ENCODE peak calls at places on chromosome 6, in five cellular contexts. Y is upper lobe of right lung, Q is astrocyte, E is left ventricle myocardium inferior, J is keratinocyte. I is an unnamed sample.

GRCh38 chr6:116326392-116326717 is 44.4 kb upstream of the DSE start:
- DNase-seq in Q (peak), J (no peak), Y (no peak), E (no peak), I (no peak)

GRCh38 chr6:30760537-30760936 is 16.2 kb upstream of the IER3 start:
- DNase-seq in Q (no peak), Y (no peak), E (no peak), J (no peak), I (no peak)

GRCh38 chr6:144334150-144334708 is 49.1 kb downstream of the UTRN start:
- DNase-seq in Q (no peak), J (no peak), Y (peak), E (no peak), I (no peak)

GRCh38 chr6:109059591-109060021 is 35.0 kb downstream of the SESN1 start:
- DNase-seq in Q (no peak), Y (no peak), J (no peak), E (no peak), I (peak)

GRCh38 chr6:14876778-14877613 is 368.9 kb upstream of the JARID2 start:
- DNase-seq in J (no peak), E (no peak), Q (peak), Y (no peak), I (peak)

GRCh38 chr6:43838276-43839036 is 68.4 kb downstream of the VEGFA start:
- DNase-seq in J (no peak), Y (no peak), E (peak), Q (peak), I (peak)

GRCh38 chr6:75528423-75528822 is 34.8 kb upstream of the FILIP1 start:
- DNase-seq in E (no peak), J (no peak), Y (no peak), Q (peak), I (no peak)

GRCh38 chr6:54194067-54194466 is 82.8 kb downstream of the MLIP start:
- DNase-seq in Y (no peak), E (no peak), Q (peak), J (peak), I (peak)

GRCh38 chr6:136811261-136811660 is 11.1 kb upstream of the PEX7 start:
- DNase-seq in Q (peak), J (no peak), Y (no peak), E (no peak), I (no peak)

GRCh38 chr6:47733879-47734558 is 35.6 kb downstream of the ADGRF4 start:
- DNase-seq in J (no peak), E (no peak), Y (no peak), Q (no peak), I (no peak)

GRCh38 chr6:96878101-96878500 is 19.6 kb downstream of the NDUFAF4 start:
- DNase-seq in E (no peak), Y (no peak), Q (peak), J (no peak), I (no peak)

GRCh38 chr6:111484655-111484974 is 1.6 kb upstream of the REV3L start:
- DNase-seq in J (no peak), Y (no peak), Q (no peak), E (no peak), I (no peak)

GRCh38 chr6:13624871-13625288 is 9.7 kb downstream of the NOL7 start:
- DNase-seq in Q (no peak), Y (no peak), E (no peak), J (no peak), I (peak)

GRCh38 chr6:158784505-158784904 is 34.7 kb downstream of the EZR start:
- DNase-seq in Q (peak), E (no peak), J (peak), Y (no peak), I (peak)

GRCh38 chr6:112468359-112468758 is 121.2 kb downstream of the RFPL4B start:
- DNase-seq in Y (no peak), E (no peak), Q (peak), J (peak), I (peak)

GRCh38 chr6:29752451-29753308 is 29.4 kb downstream of the HLA-F start:
- DNase-seq in J (peak), E (peak), Q (peak), Y (peak), I (peak)

GRCh38 chr6:135440087-135440792 is 57.3 kb downstream of the AHI1 start:
- DNase-seq in E (no peak), Y (no peak), J (no peak), Q (peak), I (no peak)

GRCh38 chr6:90599151-90599550 is 12.3 kb upstream of the MAP3K7 start:
- DNase-seq in E (no peak), J (no peak), Q (no peak), Y (no peak), I (no peak)

GRCh38 chr6:136763255-136763654 is 29.0 kb downstream of the MAP3K5 start:
- DNase-seq in Q (no peak), Y (no peak), E (no peak), J (no peak), I (no peak)

GRCh38 chr6:170198298-170198697 is 92.6 kb downstream of the DLL1 start:
- DNase-seq in E (no peak), J (no peak), Q (peak), Y (no peak), I (no peak)

GRCh38 chr6:111727041-111727440 is 121.4 kb upstream of the TRAF3IP2 start:
- DNase-seq in E (no peak), Q (peak), Y (no peak), J (no peak), I (no peak)

DNA sequence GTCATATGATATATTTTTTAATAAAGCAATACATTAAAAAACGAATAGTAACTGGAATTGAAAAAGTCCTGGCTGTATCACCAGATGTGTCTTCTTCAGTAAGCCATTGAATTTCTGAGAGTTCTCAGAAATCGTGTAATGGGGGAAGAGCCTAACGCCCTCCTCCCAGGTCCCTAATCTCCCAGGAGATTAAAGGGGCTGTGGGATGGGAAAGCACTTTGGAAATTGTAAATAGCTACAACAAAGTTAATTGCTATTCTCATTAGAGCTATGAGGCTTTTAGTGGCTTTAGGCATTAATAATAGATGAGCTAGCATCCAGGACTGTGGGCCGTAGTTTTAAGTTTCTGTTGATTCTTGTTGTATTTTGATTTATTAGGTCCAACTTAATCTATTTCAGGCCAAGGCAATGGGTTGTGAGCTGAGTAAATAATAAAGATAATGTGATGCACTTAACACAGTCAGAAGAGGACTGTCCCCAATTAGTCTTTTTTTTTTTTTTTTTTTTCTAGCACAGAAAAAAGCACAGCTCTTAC is 67.6 kb downstream of the ANKRD6 start:
- DNase-seq in J (no peak), Y (no peak), Q (no peak), E (no peak), I (no peak)
- TF ChIP-seq CTCF in J (no peak), Y (no peak), Q (no peak), E (no peak), I (no peak)

GRCh38 chr6:38833320-38833719 is 118.2 kb downstream of the DNAH8 start:
- DNase-seq in Y (no peak), Q (no peak), J (no peak), E (no peak), I (no peak)
- H3K27ac ChIP-seq in Y (no peak), Q (no peak), J (no peak), E (no peak), I (no peak)

GRCh38 chr6:72757048-72757447 is 135.2 kb downstream of the KCNQ5 start:
- DNase-seq in J (no peak), Y (no peak), E (no peak), Q (no peak), I (no peak)

GRCh38 chr6:72758901-72759300 is 137.0 kb downstream of the KCNQ5 start:
- DNase-seq in Q (no peak), J (no peak), Y (no peak), E (no peak), I (no peak)

GRCh38 chr6:72757926-72758325 is 136.1 kb downstream of the KCNQ5 start:
- DNase-seq in Q (no peak), E (no peak), J (no peak), Y (no peak), I (no peak)

GRCh38 chr6:72761767-72762166 is 139.9 kb downstream of the KCNQ5 start:
- DNase-seq in Y (no peak), J (no peak), Q (no peak), E (no peak), I (no peak)

GRCh38 chr6:72760130-72760793 is 138.4 kb downstream of the KCNQ5 start:
- DNase-seq in E (no peak), Q (peak), J (no peak), Y (no peak), I (peak)
- H3K4me3 ChIP-seq in E (no peak), Q (no peak), J (no peak), Y (no peak), I (no peak)

DNA sequence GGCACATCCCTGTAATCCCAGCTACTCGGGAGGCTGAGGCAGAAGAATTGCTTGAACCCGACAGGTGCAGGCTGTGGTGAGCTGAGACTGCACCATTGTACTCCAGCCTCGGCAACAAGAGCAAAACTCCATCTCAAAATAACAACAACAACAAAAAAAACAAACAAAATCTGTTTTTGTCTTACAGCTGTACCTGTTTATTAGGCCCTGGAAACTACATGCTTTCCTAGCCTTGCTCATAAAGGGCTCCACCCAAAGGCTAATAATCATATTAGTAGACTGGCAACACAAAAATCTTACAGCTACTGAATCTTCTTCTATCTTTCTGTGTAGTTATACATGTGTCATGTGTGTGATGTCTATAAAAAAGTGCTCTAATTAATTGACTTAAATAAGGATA is 503.9 kb upstream of the EYS start:
- DNase-seq in Y (no peak), J (no peak), Q (no peak), E (no peak), I (no peak)
- TF ChIP-seq CTCF in Y (no peak), J (no peak), Q (no peak), E (no peak), I (no peak)

GRCh38 chr6:53043626-53044025 is 21.6 kb upstream of the FBXO9 start:
- DNase-seq in E (no peak), J (no peak), Q (peak), Y (no peak), I (no peak)
- H3K27ac ChIP-seq in E (peak), J (no peak), Q (peak), Y (no peak), I (peak)

DNA sequence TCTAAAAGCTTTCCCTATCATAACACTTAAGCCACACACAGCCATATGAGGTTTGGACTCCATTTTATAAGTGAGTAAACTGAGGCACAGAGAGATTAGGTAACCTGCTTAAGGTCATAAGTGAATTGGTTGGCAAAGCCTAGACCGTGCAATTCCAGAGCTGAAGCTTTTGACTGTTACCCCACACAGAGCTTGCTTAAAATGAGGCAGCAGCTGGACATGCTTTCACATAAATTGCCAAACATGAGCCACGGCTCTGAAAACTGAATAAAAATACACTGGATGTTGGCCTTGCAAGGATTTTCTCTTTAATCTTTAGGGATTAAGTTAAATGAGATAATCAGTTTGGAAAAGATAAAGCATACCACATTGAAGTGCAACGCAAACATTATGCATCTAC is 2.5 kb downstream of the RIPOR2 start:
- DNase-seq in J (no peak), Q (no peak), E (no peak), Y (no peak), I (no peak)
- H3K4me3 ChIP-seq in J (no peak), Q (no peak), E (no peak), Y (peak), I (no peak)

GRCh38 chr6:23656257-23656731 is 469.7 kb upstream of the NRSN1 start:
- DNase-seq in J (no peak), E (no peak), Q (peak), Y (no peak), I (no peak)

GRCh38 chr6:23655502-23655901 is 470.5 kb upstream of the NRSN1 start:
- DNase-seq in Q (no peak), E (no peak), J (no peak), Y (no peak), I (no peak)

GRCh38 chr6:23661549-23661948 is 464.5 kb upstream of the NRSN1 start:
- DNase-seq in E (no peak), Q (no peak), Y (no peak), J (no peak), I (no peak)

GRCh38 chr6:23656826-23657225 is 469.2 kb upstream of the NRSN1 start:
- DNase-seq in J (no peak), Q (no peak), E (no peak), Y (no peak), I (no peak)

DNA sequence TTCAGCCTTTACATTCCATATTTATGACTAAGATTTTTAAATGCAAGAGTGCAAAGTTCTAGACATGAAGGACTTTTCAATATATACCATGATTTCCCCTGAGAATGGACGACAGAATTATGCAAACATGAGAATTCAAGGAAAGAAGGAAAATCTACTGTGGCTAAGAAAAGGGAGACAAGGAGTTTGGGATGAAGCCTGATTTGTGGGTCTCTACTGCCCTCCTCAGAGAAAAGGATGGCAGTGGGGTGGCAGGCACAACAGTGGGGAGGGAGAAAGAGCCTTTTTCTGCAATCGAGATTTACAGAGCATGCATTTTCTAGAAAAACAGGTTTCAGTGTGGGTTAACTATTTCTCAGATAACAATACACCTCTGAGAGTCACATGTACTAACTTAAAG is 466.9 kb upstream of the NRSN1 start:
- DNase-seq in J (no peak), E (no peak), Q (no peak), Y (no peak), I (peak)
- TF ChIP-seq CTCF in J (peak), E (peak), Q (peak), Y (peak), I (peak)

DNA sequence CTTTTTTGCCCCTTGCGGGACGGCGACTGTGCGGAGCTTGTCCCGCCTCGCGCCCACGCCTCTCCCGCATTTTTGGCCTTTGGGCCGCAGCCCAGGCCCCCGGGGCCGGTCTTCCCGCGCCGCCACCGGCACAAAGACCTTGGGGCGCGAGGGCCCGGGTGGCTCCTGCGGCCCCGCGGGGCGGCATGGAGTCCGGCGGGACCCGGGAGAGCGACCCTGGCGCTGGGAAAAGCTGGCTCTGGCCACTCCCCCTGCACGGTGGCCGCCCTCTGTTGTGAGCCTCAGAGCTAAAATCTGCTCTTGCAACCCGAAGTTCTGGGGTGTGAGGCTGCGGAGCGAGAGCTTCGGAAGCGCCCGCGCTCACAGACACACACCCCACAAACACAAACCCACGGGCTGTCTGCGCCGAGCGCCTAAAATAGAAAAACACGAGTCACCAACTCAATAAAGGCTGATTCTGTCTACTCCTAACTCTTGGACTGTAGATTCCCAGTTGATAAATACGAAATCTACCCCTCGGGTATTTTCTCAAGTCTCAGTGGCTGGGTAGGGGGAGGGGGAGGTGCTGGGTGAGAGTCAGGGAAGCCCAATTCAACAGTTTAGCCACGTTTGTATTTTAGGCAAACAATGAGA is 496 bp upstream of the BEND3 start:
- DNase-seq in J (no peak), E (no peak), Q (no peak), Y (peak), I (peak)
- H3K27ac ChIP-seq in J (peak), E (peak), Q (no peak), Y (peak), I (no peak)

GRCh38 chr6:147765541-147765940 is 257.1 kb downstream of the SAMD5 start:
- DNase-seq in J (no peak), Y (no peak), Q (no peak), E (no peak), I (no peak)
- H3K4me3 ChIP-seq in J (no peak), Y (no peak), Q (no peak), E (no peak), I (no peak)

DNA sequence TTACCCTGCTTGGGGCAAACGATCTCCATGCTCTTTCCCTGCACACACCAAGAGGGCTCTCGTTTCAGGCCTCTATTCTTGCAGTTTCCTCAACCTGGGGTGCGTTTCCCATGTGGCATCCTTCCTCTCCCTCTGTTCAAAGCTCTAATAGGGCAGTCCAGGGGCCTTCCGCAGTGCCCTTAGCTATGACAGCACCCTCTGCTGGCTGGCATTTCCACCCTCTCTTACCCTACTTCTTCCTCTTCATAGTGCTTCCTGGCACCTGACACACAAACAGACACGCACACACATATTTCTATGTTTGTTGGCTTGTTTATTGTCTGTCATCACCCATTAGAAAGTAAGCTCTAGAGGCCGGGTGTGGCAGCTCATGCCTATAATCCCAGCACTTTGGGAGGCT is 294.0 kb downstream of the CLIC5 start:
- DNase-seq in Y (no peak), Q (no peak), J (no peak), E (no peak), I (no peak)
- TF ChIP-seq CTCF in Y (no peak), Q (no peak), J (peak), E (no peak), I (peak)

I was measured in brain microvascular endothelial cell.